ENCODE peak calls at places on chromosomes 13 and 19, in four cellular contexts. One of them, this sample, is unnamed.

GRCh38 chr19:13881692-13882418 is 4.9 kb downstream of the NANOS3 start:
- DNase-seq in HEK293T: no peak
- DNase-seq in NCI-H774: no peak
- DNase-seq in WTC11: no peak
- DNase-seq in this sample: no peak

GRCh38 chr13:99086869-99087129 is 108.9 kb upstream of the DOCK9 start:
- DNase-seq in HEK293T: no peak
- DNase-seq in NCI-H774: no peak
- DNase-seq in WTC11: no peak
- DNase-seq in this sample: peak

GRCh38 chr19:6014551-6015135 is 36.7 kb upstream of the RANBP3 start:
- DNase-seq in HEK293T: no peak
- DNase-seq in NCI-H774: no peak
- DNase-seq in WTC11: no peak
- DNase-seq in this sample: no peak

GRCh38 chr13:23993439-23993980 is 96.2 kb upstream of the C1QTNF9B start:
- DNase-seq in HEK293T: no peak
- DNase-seq in NCI-H774: no peak
- DNase-seq in WTC11: no peak
- DNase-seq in this sample: no peak

GRCh38 chr19:17889609-17890214 is 18.0 kb downstream of the SLC5A5 start:
- DNase-seq in HEK293T: peak
- DNase-seq in NCI-H774: no peak
- DNase-seq in WTC11: peak
- DNase-seq in this sample: no peak

GRCh38 chr19:6221878-6222746 is 57.7 kb downstream of the MLLT1 start:
- DNase-seq in HEK293T: no peak
- DNase-seq in NCI-H774: no peak
- DNase-seq in WTC11: no peak
- DNase-seq in this sample: no peak

GRCh38 chr19:58558066-58558622 is at the start of gene UBE2M:
- DNase-seq in HEK293T: no peak
- DNase-seq in NCI-H774: no peak
- DNase-seq in WTC11: peak
- DNase-seq in this sample: no peak

GRCh38 chr13:51781246-51782022 is 22.5 kb downstream of the DHRS12 start:
- DNase-seq in HEK293T: no peak
- DNase-seq in NCI-H774: no peak
- DNase-seq in WTC11: peak
- DNase-seq in this sample: no peak

GRCh38 chr13:20997301-20998061 is 63.9 kb downstream of the LATS2 start:
- DNase-seq in HEK293T: no peak
- DNase-seq in NCI-H774: no peak
- DNase-seq in WTC11: no peak
- DNase-seq in this sample: no peak

GRCh38 chr13:95403349-95404140 is 102.3 kb upstream of the ABCC4 start:
- DNase-seq in HEK293T: no peak
- DNase-seq in NCI-H774: no peak
- DNase-seq in WTC11: peak
- DNase-seq in this sample: no peak

GRCh38 chr19:55685776-55686175 is 10.8 kb downstream of the EPN1 start:
- DNase-seq in HEK293T: no peak
- DNase-seq in NCI-H774: no peak
- DNase-seq in WTC11: no peak
- DNase-seq in this sample: no peak

GRCh38 chr13:98129059-98129741 is 13.7 kb upstream of the FARP1 start:
- DNase-seq in HEK293T: no peak
- DNase-seq in NCI-H774: no peak
- DNase-seq in WTC11: no peak
- DNase-seq in this sample: no peak

GRCh38 chr19:53883231-53883661 is 1.2 kb downstream of the PRKCG start:
- DNase-seq in HEK293T: no peak
- DNase-seq in NCI-H774: no peak
- DNase-seq in WTC11: peak
- DNase-seq in this sample: no peak

GRCh38 chr19:18310118-18310909 is 12.6 kb downstream of the LSM4 start:
- DNase-seq in HEK293T: no peak
- DNase-seq in NCI-H774: no peak
- DNase-seq in WTC11: no peak
- DNase-seq in this sample: no peak

GRCh38 chr13:33351324-33351723 is 65.8 kb upstream of the STARD13 start:
- DNase-seq in HEK293T: peak
- DNase-seq in NCI-H774: no peak
- DNase-seq in WTC11: no peak
- DNase-seq in this sample: no peak